ENCODE peak calls at places on chromosomes 2 and 18, in seven cellular contexts. L is kidney epithelial cell, Y is amniotic epithelial cell, T is NCI-H1105, M is HS-27A, S is T-helper 2 cell, I is tibial nerve. P is an unnamed sample.

GRCh38 chr2:165682546-165682945 is 111.5 kb downstream of the GALNT3 start:
- DNase-seq in S (no peak), I (no peak), M (no peak), T (no peak), L (no peak), Y (no peak), P (no peak)

GRCh38 chr2:196131949-196132925 is 39.1 kb downstream of the STK17B start:
- DNase-seq in T (no peak), I (no peak), Y (peak), S (peak), L (no peak), M (no peak), P (no peak)

GRCh38 chr2:141529674-141530073 is 601.1 kb downstream of the LRP1B start:
- DNase-seq in L (no peak), Y (peak), T (no peak), I (no peak), S (no peak), M (no peak), P (no peak)

GRCh38 chr2:126990605-126991532 is 92.2 kb downstream of the TEX51 start:
- DNase-seq in I (no peak), L (no peak), T (no peak), M (no peak), Y (no peak), S (no peak), P (no peak)

GRCh38 chr2:42876280-42876840 is 84.0 kb upstream of the HAAO start:
- DNase-seq in I (no peak), M (no peak), Y (no peak), S (no peak), T (no peak), L (no peak), P (no peak)

GRCh38 chr18:58766164-58766563 is 94.9 kb downstream of the MALT1 start:
- DNase-seq in L (no peak), T (no peak), Y (no peak), I (no peak), S (no peak), M (no peak), P (no peak)

GRCh38 chr2:46489430-46489829 is 10.1 kb downstream of the TMEM247 start:
- DNase-seq in Y (no peak), M (no peak), T (no peak), I (no peak), L (no peak), S (no peak), P (no peak)

GRCh38 chr2:174336403-174337336 is 1.9 kb downstream of the SP9 start:
- DNase-seq in M (no peak), L (no peak), I (no peak), S (peak), Y (no peak), T (peak), P (peak)

GRCh38 chr18:11037841-11038240 is 111.5 kb downstream of the PIEZO2 start:
- DNase-seq in M (no peak), S (no peak), T (no peak), I (no peak), Y (no peak), L (no peak), P (no peak)

GRCh38 chr2:230658877-230659652 is 53.6 kb upstream of the CAB39 start:
- DNase-seq in I (no peak), L (no peak), Y (no peak), M (no peak), T (no peak), S (peak), P (no peak)

GRCh38 chr2:122804494-122804893 is 1049.0 kb downstream of the TSN start:
- DNase-seq in Y (no peak), I (no peak), L (no peak), M (no peak), S (no peak), T (no peak), P (no peak)

GRCh38 chr18:55264108-55264507 is 304.8 kb upstream of the CCDC68 start:
- DNase-seq in L (no peak), T (no peak), Y (peak), S (no peak), I (no peak), M (no peak), P (no peak)

GRCh38 chr18:57923606-57924005 is 120.4 kb upstream of the NEDD4L start:
- DNase-seq in M (no peak), S (no peak), I (no peak), Y (no peak), L (no peak), T (no peak), P (no peak)

GRCh38 chr2:181268174-181268867 is 188.9 kb upstream of the ITGA4 start:
- DNase-seq in T (no peak), I (no peak), L (no peak), Y (no peak), M (no peak), S (no peak), P (no peak)

GRCh38 chr2:178863856-178864620 is 56.8 kb upstream of the TTN start:
- DNase-seq in L (no peak), M (no peak), I (no peak), Y (no peak), T (no peak), S (no peak), P (peak)

GRCh38 chr2:219419331-219420197 is 1.4 kb downstream of the DES start:
- DNase-seq in I (no peak), M (no peak), T (no peak), L (no peak), S (no peak), Y (no peak), P (peak)

GRCh38 chr2:143145056-143145455 is 15.8 kb downstream of the ARHGAP15 start:
- DNase-seq in L (peak), S (no peak), M (no peak), Y (no peak), I (no peak), T (no peak), P (no peak)

GRCh38 chr2:55097462-55098410 is 47.5 kb upstream of the RTN4 start:
- DNase-seq in M (no peak), I (no peak), S (no peak), Y (peak), T (no peak), L (no peak), P (no peak)

GRCh38 chr2:226426292-226426736 is 373.3 kb downstream of the IRS1 start:
- DNase-seq in S (no peak), I (no peak), Y (peak), M (no peak), T (no peak), L (no peak), P (no peak)

GRCh38 chr2:177031435-177032222 is 181.0 kb upstream of the HNRNPA3 start:
- DNase-seq in L (no peak), S (no peak), M (no peak), I (no peak), T (peak), Y (no peak), P (no peak)

P was measured in heart right ventricle.